ENCODE peak calls at places on chromosomes 13 and 19, in ten cellular contexts. U is IMR-90; G is GOT3; R is activated T-helper 1 cell treated with anti-CD3 and anti-CD28 coated beads, Interleukin-12 subunit alpha, Interleukin-12 subunit beta, Interleukin-2, Interleukin-4 antibody, amounts not matched to agents 30 ng/mL and 10 ng/mL and 1 ng/mL, durations not matched to agents 14 hours and 24 hours and 36 hours; O is RCC 7860; H is astrocyte; Q is activated CD4-positive, alpha-beta T cell treated with anti-CD3 and anti-CD28 coated beads, Interleukin-2, amount 50 U/mL, for 24 hours; V is mucosa of descending colon; F is stomach; I is activated CD8-positive, alpha-beta memory T cell treated with anti-CD3 and anti-CD28 coated beads, Interleukin-2, amount 50 U/mL, for 48 hours. E is an unnamed sample.

GRCh38 chr19:1057185-1057857 is 9.6 kb upstream of the ARHGAP45 start:
- DNase-seq in U (peak), G (no peak), R (no peak), O (peak), H (peak), Q (no peak), V (no peak), F (no peak), I (no peak), E (peak)

GRCh38 chr19:41924151-41925145 is 3.8 kb downstream of the ERFL start:
- DNase-seq in U (no peak), G (no peak), R (no peak), O (no peak), H (no peak), Q (no peak), V (no peak), F (no peak), I (no peak), E (no peak)

GRCh38 chr19:48965806-48966540 is 864 bp downstream of the FTL start:
- DNase-seq in U (peak), G (peak), R (peak), O (peak), H (peak), Q (peak), V (peak), F (peak), I (peak), E (peak)

GRCh38 chr13:44726777-44727176 is 150.6 kb upstream of the TSC22D1 start:
- DNase-seq in U (no peak), G (no peak), R (no peak), O (no peak), H (no peak), Q (no peak), V (no peak), F (no peak), I (no peak), E (no peak)

GRCh38 chr19:16216744-16217670 is 19.3 kb downstream of the AP1M1 start:
- DNase-seq in U (no peak), G (no peak), R (no peak), O (no peak), H (no peak), Q (no peak), V (no peak), F (no peak), I (no peak), E (no peak)

GRCh38 chr13:88005188-88005587 is 334.0 kb downstream of the SLITRK5 start:
- DNase-seq in U (no peak), G (no peak), R (no peak), O (no peak), H (no peak), Q (no peak), V (no peak), F (no peak), I (no peak), E (no peak)

GRCh38 chr13:44015808-44016207 is 136.1 kb downstream of the LACC1 start:
- DNase-seq in U (no peak), G (no peak), R (no peak), O (no peak), H (no peak), Q (no peak), V (no peak), F (no peak), I (no peak), E (peak)

GRCh38 chr13:94640676-94641075 is 39.0 kb downstream of the GPR180 start:
- DNase-seq in U (peak), G (no peak), R (no peak), O (no peak), H (peak), Q (no peak), V (no peak), F (no peak), I (no peak), E (peak)

GRCh38 chr19:33409035-33409434 is 35.5 kb downstream of the CEBPG start:
- DNase-seq in U (no peak), G (no peak), R (no peak), O (no peak), H (no peak), Q (no peak), V (peak), F (no peak), I (no peak), E (no peak)

GRCh38 chr19:18029617-18030338 is 21.8 kb downstream of the ARRDC2 start:
- DNase-seq in U (peak), G (no peak), R (no peak), O (no peak), H (no peak), Q (no peak), V (peak), F (peak), I (no peak), E (peak)

GRCh38 chr19:15374105-15374651 is 5.4 kb downstream of the AKAP8 start:
- DNase-seq in U (no peak), G (no peak), R (no peak), O (no peak), H (no peak), Q (no peak), V (peak), F (no peak), I (no peak), E (no peak)

GRCh38 chr13:100130092-100130491 is 41.2 kb downstream of the PCCA start:
- DNase-seq in U (no peak), G (no peak), R (no peak), O (no peak), H (peak), Q (no peak), V (no peak), F (no peak), I (no peak), E (peak)

GRCh38 chr19:8366961-8367326 is 3.0 kb downstream of the ANGPTL4 start:
- DNase-seq in U (no peak), G (no peak), R (no peak), O (no peak), H (peak), Q (no peak), V (no peak), F (no peak), I (no peak), E (no peak)

GRCh38 chr19:3420909-3421619 is 54.7 kb downstream of the NFIC start:
- DNase-seq in U (no peak), G (no peak), R (no peak), O (no peak), H (no peak), Q (no peak), V (no peak), F (no peak), I (no peak), E (no peak)

GRCh38 chr13:101144808-101145419 is 271.4 kb downstream of the NALCN start:
- DNase-seq in U (peak), G (no peak), R (no peak), O (peak), H (peak), Q (peak), V (no peak), F (no peak), I (no peak), E (peak)

GRCh38 chr19:10460714-10461046 is 40.3 kb downstream of the PDE4A start:
- DNase-seq in U (no peak), G (no peak), R (no peak), O (no peak), H (no peak), Q (no peak), V (no peak), F (no peak), I (no peak), E (no peak)

GRCh38 chr19:48975947-48976847 is 11.1 kb downstream of the FTL start:
- DNase-seq in U (no peak), G (no peak), R (no peak), O (no peak), H (no peak), Q (no peak), V (no peak), F (no peak), I (no peak), E (no peak)

GRCh38 chr19:8158411-8159074 is 9.2 kb upstream of the FBN3 start:
- DNase-seq in U (peak), G (no peak), R (peak), O (peak), H (peak), Q (peak), V (no peak), F (peak), I (no peak), E (peak)

GRCh38 chr13:25922373-25922772 is 129.4 kb downstream of the SHISA2 start:
- DNase-seq in U (no peak), G (no peak), R (no peak), O (no peak), H (no peak), Q (no peak), V (no peak), F (no peak), I (no peak), E (no peak)

GRCh38 chr19:55166530-55167268 is at the start of gene DNAAF3:
- DNase-seq in U (peak), G (peak), R (peak), O (peak), H (peak), Q (peak), V (peak), F (peak), I (peak), E (peak)

GRCh38 chr19:39951686-39952085 is 17.3 kb upstream of the FCGBP start:
- DNase-seq in U (peak), G (no peak), R (no peak), O (peak), H (peak), Q (no peak), V (no peak), F (peak), I (peak), E (peak)

GRCh38 chr19:45716314-45717130 is 14.2 kb downstream of the FBXO46 start:
- DNase-seq in U (no peak), G (no peak), R (peak), O (no peak), H (no peak), Q (peak), V (no peak), F (no peak), I (peak), E (peak)

GRCh38 chr13:79477968-79478367 is 3.0 kb upstream of the NDFIP2 start:
- DNase-seq in U (no peak), G (no peak), R (no peak), O (no peak), H (no peak), Q (no peak), V (no peak), F (no peak), I (no peak), E (no peak)

E was measured in renal cortical epithelial cell.